ENCODE peak calls at places on chromosomes 6 and 20, in nine cellular contexts. C is gastrocnemius medialis, Y is lower lobe of right lung, E is hepatocyte, T is fibroblast of the aortic adventitia, Z is brain microvascular endothelial cell, W is BJ, M is foreskin fibroblast, R is cardiac fibroblast. F is an unnamed sample.

GRCh38 chr6:117373211-117373813 is 52.4 kb downstream of the ROS1 start:
- DNase-seq in C (no peak), Y (peak; percentile 42), E (no peak), T (no peak), Z (no peak), W (no peak), M (no peak), R (no peak), F (no peak)

GRCh38 chr20:2122921-2123320 is 21.3 kb downstream of the STK35 start:
- DNase-seq in C (no peak), Y (no peak), E (no peak), T (peak; percentile 83), Z (peak; percentile 26), W (no peak), M (no peak), R (peak; percentile 69), F (peak; percentile 47)

GRCh38 chr6:166769648-166770047 is 142.6 kb upstream of the RPS6KA2 start:
- DNase-seq in C (no peak), Y (no peak), E (no peak), T (no peak), Z (no peak), W (no peak), M (no peak), R (no peak), F (no peak)

GRCh38 chr20:3067139-3068009 is 4.0 kb upstream of the OXT start:
- DNase-seq in C (no peak), Y (no peak), E (no peak), T (no peak), Z (no peak), W (no peak), M (no peak), R (no peak), F (no peak)

GRCh38 chr6:151911401-151911800 is 103.9 kb downstream of the ESR1 start:
- DNase-seq in C (no peak), Y (no peak), E (no peak), T (peak; percentile 19), Z (no peak), W (no peak), M (peak; percentile 44), R (no peak), F (no peak)

GRCh38 chr6:166330612-166331011 is 11.7 kb downstream of the SFT2D1 start:
- DNase-seq in C (no peak), Y (no peak), E (peak; percentile 41), T (peak; percentile 28), Z (peak; percentile 39), W (no peak), M (no peak), R (peak; percentile 58), F (no peak)

GRCh38 chr20:24166127-24166389 is 177.5 kb upstream of the GGTLC1 start:
- DNase-seq in C (no peak), Y (no peak), E (no peak), T (no peak), Z (no peak), W (no peak), M (no peak), R (no peak), F (no peak)

GRCh38 chr6:29797120-29797519 is 30.5 kb upstream of the HLA-G start:
- DNase-seq in C (no peak), Y (no peak), E (peak; percentile 19), T (peak; percentile 85), Z (peak; percentile 7), W (no peak), M (peak; percentile 26), R (peak; percentile 61), F (peak; percentile 78)

GRCh38 chr6:39821739-39822532 is 29.8 kb downstream of the DAAM2 start:
- DNase-seq in C (peak; percentile 57), Y (no peak), E (no peak), T (peak; percentile 7), Z (no peak), W (no peak), M (no peak), R (peak; percentile 61), F (no peak)

GRCh38 chr6:84728602-84729001 is 35.8 kb downstream of the TBX18 start:
- DNase-seq in C (no peak), Y (no peak), E (peak; percentile 14), T (no peak), Z (peak; percentile 14), W (no peak), M (peak; percentile 20), R (peak; percentile 40), F (no peak)

GRCh38 chr6:13446371-13446770 is 41.0 kb downstream of the GFOD1 start:
- DNase-seq in C (no peak), Y (no peak), E (no peak), T (no peak), Z (no peak), W (no peak), M (no peak), R (no peak), F (no peak)

GRCh38 chr6:169986848-169987498 is 235.6 kb downstream of the ERMARD start:
- DNase-seq in C (no peak), Y (no peak), E (no peak), T (no peak), Z (no peak), W (no peak), M (no peak), R (no peak), F (no peak)

GRCh38 chr6:82862543-82862942 is 203.1 kb downstream of the UBE3D start:
- DNase-seq in C (no peak), Y (no peak), E (no peak), T (peak; percentile 79), Z (no peak), W (peak; percentile 78), M (peak; percentile 10), R (peak; percentile 64), F (peak; percentile 38)

GRCh38 chr20:1696521-1697209 is 39.1 kb upstream of the SIRPG start:
- DNase-seq in C (no peak), Y (no peak), E (no peak), T (no peak), Z (no peak), W (no peak), M (no peak), R (no peak), F (no peak)

GRCh38 chr20:50294164-50295088 is 103.8 kb downstream of the CEBPB start:
- DNase-seq in C (no peak), Y (no peak), E (no peak), T (no peak), Z (no peak), W (no peak), M (no peak), R (peak; percentile 20), F (no peak)

GRCh38 chr6:134312038-134312660 is 5.8 kb downstream of the SGK1 start:
- DNase-seq in C (no peak), Y (no peak), E (no peak), T (no peak), Z (no peak), W (no peak), M (no peak), R (no peak), F (no peak)
- H3K4me3 ChIP-seq in C (no peak overlapping the region), Y (no peak overlapping the region), E (no peak overlapping the region), T (no peak overlapping the region), Z (no peak overlapping the region), W (no peak overlapping the region), M (no peak overlapping the region), R (no peak overlapping the region), F (no peak overlapping the region)

DNA sequence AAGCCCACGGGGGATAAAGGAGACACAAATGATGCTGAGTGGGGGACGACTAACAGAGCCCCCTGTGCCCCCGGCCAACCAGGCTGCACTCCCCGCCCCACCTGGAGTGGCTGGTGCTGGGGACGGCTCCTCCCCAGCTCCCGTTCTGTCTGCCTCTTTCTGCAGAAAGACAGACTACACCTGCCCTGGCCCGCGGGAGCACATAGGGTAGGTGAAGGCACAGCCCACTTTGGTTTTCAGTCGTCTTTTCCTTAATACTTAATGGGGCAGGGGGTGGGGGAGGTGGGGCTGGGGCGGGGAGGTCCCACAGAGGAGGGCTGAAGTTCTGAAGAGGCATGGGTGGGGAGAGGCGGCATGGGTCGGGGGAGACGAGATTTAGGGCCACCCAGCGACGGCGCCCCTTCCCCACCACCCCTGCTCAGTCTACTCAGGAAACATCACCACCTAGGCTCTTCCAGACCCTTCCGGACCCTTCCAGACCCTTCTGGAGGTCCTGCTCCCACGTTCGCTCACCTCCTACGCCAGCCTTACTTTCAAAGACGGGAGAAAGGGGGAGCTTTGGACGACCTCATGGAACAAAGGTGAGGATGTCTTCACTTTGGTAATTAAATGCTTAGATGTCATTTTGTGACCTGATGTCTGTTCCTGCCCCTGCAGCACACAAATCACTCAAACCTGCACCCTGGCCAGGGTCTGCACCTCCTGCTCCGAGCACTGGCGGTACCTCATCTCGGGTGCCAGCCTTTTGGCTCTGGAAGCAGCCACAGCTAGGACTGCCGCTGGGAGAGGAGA is 21.2 kb upstream of the FRMD1 start:
- DNase-seq in C (no peak), Y (peak; percentile 35), E (no peak), T (no peak), Z (no peak), W (no peak), M (no peak), R (no peak), F (no peak)
- H3K4me3 ChIP-seq in C (no peak overlapping the region), Y (no peak overlapping the region), E (no peak overlapping the region), T (no peak overlapping the region), Z (no peak overlapping the region), W (no peak overlapping the region), M (no peak overlapping the region), R (no peak overlapping the region), F (no peak overlapping the region)

DNA sequence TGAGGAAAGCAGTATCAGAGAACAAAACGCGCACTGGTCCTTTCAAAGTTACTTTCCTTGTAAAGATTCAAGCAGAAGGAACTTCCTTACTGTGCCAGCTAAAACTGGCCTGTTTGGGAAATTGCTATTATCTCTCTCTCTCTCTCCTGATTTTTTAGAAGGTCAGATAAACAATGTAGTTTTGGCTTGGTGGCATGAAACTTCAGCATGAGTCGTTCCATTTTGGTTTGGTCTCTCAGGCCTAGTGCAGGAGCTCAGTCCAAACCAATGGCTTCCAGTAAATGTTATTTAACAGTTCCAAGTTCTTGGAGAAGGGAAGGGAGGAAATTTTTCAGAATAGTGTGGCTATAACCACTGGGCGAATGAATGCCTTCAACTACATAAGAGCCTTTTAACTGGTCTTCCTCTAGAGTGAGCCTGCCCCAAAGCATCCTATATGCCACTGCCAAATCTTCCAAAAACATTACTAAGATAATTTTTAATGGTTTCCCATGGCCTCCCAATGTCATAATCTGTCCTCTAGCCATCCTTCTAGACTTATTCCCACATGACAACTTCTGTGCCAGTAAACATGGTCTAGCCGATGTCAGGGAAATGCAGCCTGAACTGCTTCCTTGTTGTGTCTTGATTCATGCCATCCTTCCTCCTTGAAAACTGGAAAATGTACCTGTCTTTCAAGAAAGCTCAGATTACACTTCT is 9.1 kb upstream of the SNX9 start:
- DNase-seq in C (no peak), Y (no peak), E (no peak), T (peak; percentile 99), Z (peak; percentile 54), W (peak; percentile 80), M (peak; percentile 70), R (peak; percentile 95), F (peak; percentile 66)
- H3K4me3 ChIP-seq in C (no peak overlapping the region), Y (no peak overlapping the region), E (no peak overlapping the region), T (peak overlapping the region; percentile 15), Z (no peak overlapping the region), W (no peak overlapping the region), M (no peak overlapping the region), R (no peak overlapping the region), F (no peak overlapping the region)

DNA sequence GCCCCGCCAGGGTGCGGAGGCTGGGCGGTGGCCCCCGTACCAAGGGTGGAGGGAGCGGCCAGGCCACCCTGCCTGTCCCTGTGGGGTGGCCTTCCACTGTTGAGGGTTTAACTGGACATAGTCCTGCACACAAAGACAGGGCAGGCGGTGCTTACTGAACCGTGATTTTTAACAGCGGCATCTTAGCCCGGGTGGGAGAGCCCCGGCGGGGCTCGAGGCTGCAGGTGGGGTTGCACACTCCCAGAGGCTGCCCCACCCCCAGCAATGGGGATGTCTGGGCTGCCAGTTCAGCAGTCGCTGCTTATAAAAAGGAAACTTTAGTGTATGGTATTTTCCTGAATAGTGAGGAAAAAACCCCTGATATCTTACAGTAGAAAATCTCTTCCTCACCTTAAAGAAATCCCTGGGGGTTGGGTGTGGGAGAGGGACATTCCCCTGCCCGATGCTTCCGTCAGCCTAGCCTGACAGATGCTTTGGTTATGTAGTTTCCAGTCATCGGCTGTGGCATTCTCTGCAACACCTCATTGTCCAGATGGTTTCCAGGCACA is 79.4 kb downstream of the IRF4 start:
- DNase-seq in C (no peak), Y (no peak), E (no peak), T (no peak), Z (no peak), W (no peak), M (no peak), R (no peak), F (no peak)
- H3K4me3 ChIP-seq in C (no peak overlapping the region), Y (no peak overlapping the region), E (no peak overlapping the region), T (no peak overlapping the region), Z (no peak overlapping the region), W (no peak overlapping the region), M (no peak overlapping the region), R (no peak overlapping the region), F (no peak overlapping the region)